ENCODE peak calls at places on chromosome 2, in seven cellular contexts. F is A549, C is NCI-H345, T is hepatic stellate cell, K is transverse colon, Z is globus pallidus, U is stomach. E is an unnamed sample.

GRCh38 chr2:188291617-188292445 is at the start of gene GULP1:
- DNase-seq in K (peak), U (peak), C (peak), T (peak), Z (peak), F (peak), E (no peak)

GRCh38 chr2:43348904-43349725 is 122.7 kb upstream of the ZFP36L2 start:
- DNase-seq in T (no peak), F (no peak), K (no peak), C (no peak), U (no peak), Z (no peak), E (no peak)

GRCh38 chr2:58710795-58711279 is 469.7 kb upstream of the FANCL start:
- DNase-seq in C (no peak), Z (no peak), T (no peak), U (no peak), F (no peak), K (no peak), E (no peak)

GRCh38 chr2:156457523-156458228 is 21.5 kb downstream of the GPD2 start:
- DNase-seq in U (no peak), K (no peak), Z (peak), C (no peak), F (no peak), T (no peak), E (peak)

GRCh38 chr2:112480540-112481049 is 1.4 kb upstream of the TTL start:
- DNase-seq in K (peak), F (peak), C (no peak), Z (no peak), T (no peak), U (no peak), E (no peak)

GRCh38 chr2:161418275-161418714 is 2.2 kb downstream of the TBR1 start:
- DNase-seq in U (no peak), C (no peak), Z (no peak), T (no peak), F (no peak), K (no peak), E (no peak)

GRCh38 chr2:69253033-69253535 is 133.9 kb downstream of the GFPT1 start:
- DNase-seq in F (no peak), U (no peak), T (no peak), Z (no peak), C (no peak), K (no peak), E (peak)

GRCh38 chr2:172106128-172106961 is 3.6 kb upstream of the DLX2 start:
- DNase-seq in K (no peak), F (peak), Z (no peak), U (no peak), C (no peak), T (peak), E (no peak)

GRCh38 chr2:45849491-45850283 is 198.2 kb downstream of the PRKCE start:
- DNase-seq in F (no peak), T (no peak), C (peak), U (no peak), K (no peak), Z (no peak), E (no peak)

GRCh38 chr2:130829020-130829419 is 7.7 kb upstream of the ARHGEF4 start:
- DNase-seq in C (no peak), K (no peak), Z (no peak), F (peak), T (no peak), U (no peak), E (no peak)

GRCh38 chr2:119760876-119761275 is 1.2 kb downstream of the PTPN4 start:
- DNase-seq in K (no peak), T (peak), F (no peak), U (no peak), Z (peak), C (no peak), E (peak)

GRCh38 chr2:160303527-160303926 is 103.5 kb upstream of the ITGB6 start:
- DNase-seq in U (no peak), T (no peak), Z (no peak), F (no peak), C (no peak), K (no peak), E (no peak)

GRCh38 chr2:71846072-71846471 is 301.6 kb downstream of the CYP26B1 start:
- DNase-seq in F (no peak), K (no peak), U (no peak), C (no peak), Z (no peak), T (no peak), E (no peak)

GRCh38 chr2:19228720-19229119 is 129.7 kb downstream of the OSR1 start:
- DNase-seq in K (no peak), T (no peak), U (no peak), F (no peak), Z (no peak), C (peak), E (no peak)

GRCh38 chr2:205245652-205246051 is 436.6 kb upstream of the NRP2 start:
- DNase-seq in U (no peak), C (no peak), T (peak), K (no peak), F (no peak), Z (peak), E (no peak)

GRCh38 chr2:38376346-38376682 is 759 bp downstream of the ATL2 start:
- DNase-seq in C (peak), Z (peak), U (peak), T (peak), K (peak), F (peak), E (peak)

GRCh38 chr2:118689874-118690273 is 157.6 kb downstream of the EN1 start:
- DNase-seq in T (no peak), Z (no peak), C (no peak), U (no peak), K (no peak), F (no peak), E (no peak)

GRCh38 chr2:85981579-85982247 is 92.9 kb upstream of the ST3GAL5 start:
- DNase-seq in F (no peak), C (no peak), T (no peak), Z (no peak), U (peak), K (no peak), E (no peak)

GRCh38 chr2:3022841-3023372 is 354.7 kb downstream of the EIPR1 start:
- DNase-seq in C (no peak), K (no peak), Z (no peak), F (no peak), U (no peak), T (no peak), E (no peak)

GRCh38 chr2:69753659-69754350 is 11.9 kb downstream of the ANXA4 start:
- DNase-seq in U (no peak), K (no peak), Z (no peak), C (no peak), T (no peak), F (no peak), E (no peak)

GRCh38 chr2:152376385-152376784 is 41.4 kb downstream of the FMNL2 start:
- DNase-seq in U (peak), F (no peak), K (no peak), C (no peak), Z (no peak), T (no peak), E (no peak)

GRCh38 chr2:241701155-241701404 is 759 bp upstream of the ING5 start:
- DNase-seq in T (no peak), K (no peak), Z (no peak), U (no peak), C (no peak), F (no peak), E (peak)

GRCh38 chr2:61911510-61911909 is 6.0 kb downstream of the COMMD1 start:
- DNase-seq in K (no peak), F (peak), T (no peak), Z (no peak), C (no peak), U (no peak), E (no peak)

GRCh38 chr2:66541646-66542045 is 106.7 kb downstream of the MEIS1 start:
- DNase-seq in T (no peak), F (no peak), U (no peak), K (no peak), Z (peak), C (no peak), E (no peak)

GRCh38 chr2:233814063-233814435 is 35.9 kb downstream of the MROH2A start:
- DNase-seq in Z (no peak), K (no peak), C (no peak), F (peak), U (no peak), T (no peak), E (no peak)

GRCh38 chr2:224142397-224143312 is 103.6 kb upstream of the SERPINE2 start:
- DNase-seq in T (peak), K (no peak), Z (peak), F (peak), U (no peak), C (no peak), E (no peak)

GRCh38 chr2:210440206-210440605 is 36.4 kb downstream of the LANCL1 start:
- DNase-seq in U (no peak), Z (no peak), F (no peak), C (peak), K (no peak), T (no peak), E (no peak)

GRCh38 chr2:132424526-132425121 is 8.0 kb downstream of the GPR39 start:
- DNase-seq in F (no peak), K (no peak), Z (peak), C (no peak), T (peak), U (no peak), E (peak)

GRCh38 chr2:126894082-126894481 is 4.6 kb upstream of the TEX51 start:
- DNase-seq in Z (no peak), T (no peak), U (no peak), F (no peak), K (no peak), C (no peak), E (no peak)

GRCh38 chr2:67234443-67234842 is 162.7 kb upstream of the ETAA1 start:
- DNase-seq in F (peak), K (no peak), C (no peak), U (no peak), T (peak), Z (no peak), E (peak)

GRCh38 chr2:213237787-213238186 is 46.5 kb upstream of the SPAG16 start:
- DNase-seq in C (no peak), K (no peak), T (no peak), F (no peak), U (no peak), Z (no peak), E (no peak)

GRCh38 chr2:182548031-182548950 is 121.5 kb upstream of the PDE1A start:
- DNase-seq in C (no peak), K (no peak), F (no peak), Z (no peak), T (no peak), U (no peak), E (peak)

GRCh38 chr2:202035089-202035940 is 1.7 kb downstream of the FZD7 start:
- DNase-seq in F (no peak), C (no peak), T (no peak), Z (no peak), U (peak), K (peak), E (peak)

GRCh38 chr2:59627599-59627998 is 925.9 kb downstream of the BCL11A start:
- DNase-seq in U (no peak), K (no peak), C (no peak), F (no peak), Z (no peak), T (no peak), E (no peak)

GRCh38 chr2:10964076-10964812 is 52.5 kb downstream of the KCNF1 start:
- DNase-seq in T (peak), K (no peak), Z (no peak), U (no peak), F (no peak), C (no peak), E (no peak)

GRCh38 chr2:95009009-95009760 is 16.3 kb upstream of the MAL start:
- DNase-seq in Z (no peak), U (no peak), T (no peak), F (no peak), C (no peak), K (no peak), E (no peak)

GRCh38 chr2:217741381-217741955 is 261.3 kb downstream of the TNS1 start:
- DNase-seq in K (no peak), C (no peak), Z (peak), U (no peak), T (no peak), F (no peak), E (peak)

E was measured in G401.